ENCODE peak calls at places on chromosomes 16 and 17, in six cellular contexts. J is mesothelial cell of epicardium, P is dorsolateral prefrontal cortex, T is AG10803, N is IMR-90, X is glutamatergic neuron. B is an unnamed sample.

GRCh38 chr17:72519598-72519936 is 398.7 kb downstream of the SOX9 start:
- DNase-seq in J (no peak), P (no peak), T (no peak), N (no peak), X (no peak), B (no peak)

GRCh38 chr17:28997811-28998210 is 8.0 kb downstream of the SEZ6 start:
- DNase-seq in J (no peak), P (no peak), T (no peak), N (no peak), X (no peak), B (no peak)

GRCh38 chr17:78341559-78342437 is 18.1 kb downstream of the SOCS3 start:
- DNase-seq in J (peak), P (peak), T (peak), N (peak), X (peak), B (no peak)

GRCh38 chr17:72349508-72350472 is 229.0 kb downstream of the SOX9 start:
- DNase-seq in J (no peak), P (no peak), T (no peak), N (no peak), X (no peak), B (no peak)

GRCh38 chr17:47324224-47325020 is 667 bp downstream of the EFCAB13 start:
- DNase-seq in J (no peak), P (no peak), T (peak), N (peak), X (peak), B (peak)

GRCh38 chr16:88066680-88067529 is 115.7 kb downstream of the BANP start:
- DNase-seq in J (no peak), P (no peak), T (no peak), N (no peak), X (peak), B (peak)

GRCh38 chr16:70805787-70806186 is 4.8 kb upstream of the VAC14 start:
- DNase-seq in J (no peak), P (no peak), T (peak), N (peak), X (no peak), B (no peak)

GRCh38 chr16:81599034-81599744 is 154.6 kb downstream of the CMIP start:
- DNase-seq in J (no peak), P (no peak), T (no peak), N (no peak), X (no peak), B (no peak)

GRCh38 chr16:2971134-2971984 is 2.2 kb downstream of the PAQR4 start:
- DNase-seq in J (no peak), P (no peak), T (no peak), N (no peak), X (no peak), B (no peak)

GRCh38 chr17:71260366-71260765 is 860.5 kb upstream of the SOX9 start:
- DNase-seq in J (no peak), P (no peak), T (peak), N (peak), X (no peak), B (no peak)

GRCh38 chr17:49834118-49834743 is 13.6 kb downstream of the TAC4 start:
- DNase-seq in J (no peak), P (no peak), T (no peak), N (peak), X (no peak), B (no peak)

GRCh38 chr16:85396879-85397871 is 215.9 kb upstream of the GSE1 start:
- DNase-seq in J (peak), P (peak), T (no peak), N (no peak), X (peak), B (peak)

GRCh38 chr17:13704333-13704732 is 102.6 kb upstream of the HS3ST3A1 start:
- DNase-seq in J (no peak), P (no peak), T (peak), N (peak), X (no peak), B (no peak)

GRCh38 chr16:878071-878784 is 77.7 kb upstream of the GNG13 start:
- DNase-seq in J (no peak), P (peak), T (peak), N (peak), X (peak), B (peak)

GRCh38 chr16:30068750-30069574 is 3.4 kb downstream of the ALDOA start:
- DNase-seq in J (no peak), P (peak), T (no peak), N (no peak), X (peak), B (no peak)

GRCh38 chr17:67125417-67125816 is 81.1 kb downstream of the CACNG1 start:
- DNase-seq in J (no peak), P (no peak), T (no peak), N (no peak), X (no peak), B (no peak)

DNA sequence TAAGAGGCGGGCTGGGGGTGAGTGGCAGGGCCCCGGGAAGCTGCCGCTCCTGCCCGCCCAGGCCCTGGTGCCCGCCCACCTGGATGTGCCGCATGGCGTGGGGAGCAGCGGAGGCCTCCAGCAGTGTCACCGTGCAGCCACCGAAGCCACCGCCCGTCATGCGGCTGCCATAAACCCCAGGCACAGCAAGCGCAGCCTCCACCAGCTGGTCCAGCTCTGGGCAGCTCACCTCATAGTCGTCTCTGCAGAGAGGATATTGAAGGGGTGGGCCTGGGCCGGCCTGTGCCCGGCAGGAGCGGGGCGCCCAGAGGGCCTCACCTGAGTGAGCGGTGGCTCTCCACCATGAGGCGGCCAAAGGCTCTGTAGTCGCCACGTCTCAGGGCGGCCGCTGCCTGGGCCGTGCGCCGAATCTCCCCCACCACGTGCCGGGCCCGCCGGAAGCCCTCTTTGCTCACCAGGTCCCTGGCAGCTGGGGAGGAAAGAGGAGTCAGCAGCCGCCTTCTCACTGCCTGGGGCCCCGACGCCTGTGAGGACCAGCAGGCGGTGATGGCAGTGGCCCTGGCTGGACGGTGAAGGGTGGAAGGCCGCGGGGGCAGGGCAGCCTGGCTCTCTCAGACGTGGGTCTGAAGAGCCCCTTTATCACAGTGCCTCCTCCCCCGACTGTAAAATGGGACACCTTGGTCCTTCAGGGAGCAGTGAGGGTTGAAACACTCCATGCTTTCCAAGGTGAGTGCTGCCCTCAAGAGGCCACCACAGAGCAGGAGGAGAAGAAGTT is 6.7 kb downstream of the GALK1 start:
- DNase-seq in J (no peak), P (peak), T (no peak), N (no peak), X (no peak), B (no peak)
- TF ChIP-seq CTCF in J (no peak), P (no peak), T (peak), N (peak), X (no peak), B (no peak)

DNA sequence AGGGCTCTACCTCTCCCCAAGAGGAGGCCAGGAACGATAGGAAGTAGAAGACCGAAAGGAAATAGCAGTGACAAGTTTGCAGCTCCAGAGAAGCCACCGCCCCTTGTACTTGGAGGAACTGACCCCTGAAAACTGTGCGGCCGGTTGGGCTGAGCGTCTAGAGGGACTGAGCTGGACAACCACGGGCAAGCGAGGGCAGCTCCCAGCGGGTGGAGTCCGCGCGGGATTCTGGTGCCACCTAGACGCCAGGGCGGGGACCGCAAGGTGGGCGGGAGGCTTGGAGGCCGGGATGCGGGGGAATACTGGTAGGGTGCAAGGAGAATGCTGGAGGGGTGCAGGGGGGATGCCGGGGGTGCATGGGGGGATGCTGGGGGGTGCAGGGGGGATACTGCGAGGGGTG is 1.3 kb upstream of the SLC6A4 start:
- DNase-seq in J (peak), P (no peak), T (peak), N (no peak), X (peak), B (no peak)
- TF ChIP-seq CTCF in J (no peak), P (peak), T (peak), N (peak), X (no peak), B (no peak)

GRCh38 chr17:82267575-82268379 is 5.7 kb downstream of the CSNK1D start:
- DNase-seq in J (no peak), P (peak), T (peak), N (peak), X (no peak), B (peak)
- TF ChIP-seq CTCF in J (no peak), P (peak), T (no peak), N (no peak), X (no peak), B (no peak)

GRCh38 chr17:61397086-61397842 is 2.4 kb upstream of the TBX2 start:
- DNase-seq in J (peak), P (no peak), T (no peak), N (peak), X (peak), B (no peak)
- TF ChIP-seq CTCF in J (no peak), P (no peak), T (no peak), N (peak), X (no peak), B (no peak)

DNA sequence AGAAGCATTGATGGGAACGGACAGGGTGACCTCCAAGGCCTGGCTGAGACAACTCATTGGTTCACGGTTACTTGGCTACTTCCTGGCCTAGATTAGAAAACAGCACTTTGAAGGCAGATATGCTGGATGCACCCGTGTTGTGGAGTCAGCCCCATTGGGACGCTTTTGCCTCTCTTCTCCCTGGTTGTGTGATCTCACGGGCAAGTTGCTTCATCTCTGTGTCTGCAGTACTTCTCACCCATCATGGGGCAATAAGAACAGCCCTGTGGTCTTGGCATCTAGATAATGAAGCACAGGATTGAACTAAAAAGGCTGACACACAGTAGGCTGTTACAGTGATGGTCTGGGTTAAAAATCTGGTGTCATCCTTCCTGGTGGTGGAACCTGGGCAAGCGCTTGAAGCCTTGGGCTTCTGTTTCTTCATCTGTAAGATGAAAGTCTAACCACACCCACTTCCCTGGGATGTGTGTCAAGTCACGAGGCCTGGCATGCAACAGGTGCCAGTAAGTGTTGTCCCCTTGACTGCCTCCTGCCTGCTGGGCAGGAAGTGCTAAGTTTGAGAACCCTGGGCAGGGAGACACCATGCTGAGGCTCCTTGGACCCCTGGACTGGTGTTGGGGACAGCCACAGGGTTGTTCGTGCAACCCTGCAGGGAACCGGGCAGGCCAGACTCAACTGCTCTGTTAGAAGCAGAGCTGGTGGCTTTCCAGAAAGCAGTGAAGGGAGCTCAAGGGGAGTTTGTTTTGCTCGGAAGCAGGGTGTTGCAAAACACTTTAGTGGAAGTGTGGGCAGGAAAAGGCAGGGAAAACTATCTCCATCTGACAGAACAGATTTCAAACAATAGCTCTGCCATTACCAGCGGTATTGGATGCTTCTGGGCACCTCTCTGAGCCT is 6.0 kb upstream of the MAP2K3 start:
- DNase-seq in J (no peak), P (no peak), T (peak), N (no peak), X (no peak), B (peak)
- TF ChIP-seq CTCF in J (no peak), P (no peak), T (peak), N (no peak), X (no peak), B (peak)

DNA sequence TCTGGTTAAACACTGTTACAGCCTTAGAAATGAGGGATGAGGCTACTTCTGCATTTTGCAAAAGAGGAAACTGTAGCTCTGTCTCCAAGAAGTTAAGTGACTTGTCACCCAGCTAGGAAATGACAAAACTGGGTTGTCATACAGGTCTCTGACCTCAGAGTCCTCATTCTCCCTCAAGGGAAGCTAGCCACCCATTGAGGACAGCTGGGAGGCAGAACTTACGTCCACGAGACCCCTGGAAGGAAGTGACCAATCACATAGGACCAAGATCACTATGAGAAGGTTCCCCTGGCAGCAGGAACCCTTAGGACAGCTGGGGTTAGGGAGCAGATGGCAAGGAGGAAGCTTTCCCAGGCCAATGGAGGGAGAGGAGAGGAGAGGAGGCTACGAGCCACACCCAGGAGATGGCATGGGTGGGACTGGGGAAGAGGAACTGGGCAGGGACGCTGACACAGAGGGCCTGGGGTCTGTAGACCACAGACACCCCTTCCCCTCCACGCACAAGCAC is 11.2 kb downstream of the METTL22 start:
- DNase-seq in J (no peak), P (no peak), T (no peak), N (no peak), X (no peak), B (peak)
- TF ChIP-seq CTCF in J (no peak), P (no peak), T (no peak), N (no peak), X (no peak), B (no peak)

GRCh38 chr17:81258292-81258691 is 19.2 kb downstream of the NDUFAF8 start:
- DNase-seq in J (no peak), P (no peak), T (no peak), N (no peak), X (no peak), B (no peak)
- TF ChIP-seq CTCF in J (no peak), P (no peak), T (no peak), N (no peak), X (peak), B (no peak)

B was measured in CD14-positive monocyte.